ENCODE peak calls at places on chromosomes 16 and 17, in seven cellular contexts. F is activated naive CD4-positive, alpha-beta T cell; Q is anterior cingulate cortex; I is NAMALWA; H is SW 1271; P is globus pallidus; O is SK-N-SH. N is an unnamed sample.
A peak's percentile ranks its signal among the peaks of the same experiment; 100 is the strongest.

GRCh38 chr17:81390436-81391214 is 4.6 kb upstream of the BAHCC1 start:
- DNase-seq in I (no peak), F (no peak), P (no peak), O (no peak), H (no peak), Q (no peak), N (no peak)

GRCh38 chr16:4280625-4281024 is 7.8 kb upstream of the TFAP4 start:
- DNase-seq in P (no peak), I (no peak), Q (no peak), O (no peak), F (no peak), H (no peak), N (no peak)

GRCh38 chr17:37135581-37135980 is 186.8 kb downstream of the AATF start:
- DNase-seq in Q (no peak), P (no peak), F (no peak), H (no peak), O (no peak), I (no peak), N (no peak)

GRCh38 chr17:79029327-79030009 is 5.5 kb downstream of the C1QTNF1 start:
- DNase-seq in F (no peak), O (no peak), H (no peak), Q (no peak), I (no peak), P (no peak), N (no peak)

GRCh38 chr17:78019367-78019975 is 61.0 kb downstream of the TNRC6C start:
- DNase-seq in H (no peak), I (peak; percentile 63), F (no peak), Q (no peak), P (peak; percentile 63), O (peak; percentile 40), N (no peak)

GRCh38 chr17:82793974-82794620 is 42.2 kb downstream of the TBCD start:
- DNase-seq in I (no peak), Q (no peak), O (peak; percentile 84), H (no peak), P (peak; percentile 4), F (no peak), N (no peak)

GRCh38 chr16:11080327-11080967 is 136.1 kb downstream of the CLEC16A start:
- DNase-seq in F (no peak), P (no peak), O (no peak), I (no peak), H (no peak), Q (no peak), N (no peak)

GRCh38 chr16:14600164-14600563 is 29.9 kb downstream of the PARN start:
- DNase-seq in F (no peak), O (peak; percentile 24), Q (no peak), H (no peak), P (no peak), I (peak; percentile 50), N (no peak)

GRCh38 chr17:42438600-42439567 is 15.8 kb upstream of the CAVIN1 start:
- DNase-seq in H (no peak), P (no peak), F (peak; percentile 16), Q (no peak), O (no peak), I (peak; percentile 76), N (no peak)

GRCh38 chr17:80671823-80672105 is 127.1 kb downstream of the RPTOR start:
- DNase-seq in O (no peak), I (no peak), Q (no peak), P (no peak), H (no peak), F (no peak), N (no peak)

GRCh38 chr16:87638736-87639135 is 36.4 kb downstream of the JPH3 start:
- DNase-seq in F (no peak), P (no peak), Q (no peak), H (no peak), I (no peak), O (no peak), N (no peak)

GRCh38 chr17:28598799-28599310 is at the start of gene SPAG5:
- DNase-seq in P (peak; percentile 88), I (peak; percentile 97), O (peak; percentile 99), H (peak; percentile 70), F (peak; percentile 95), Q (peak; percentile 83), N (peak; percentile 92)

GRCh38 chr16:13529193-13529982 is 390.6 kb upstream of the ERCC4 start:
- DNase-seq in O (no peak), Q (no peak), P (no peak), H (no peak), I (no peak), F (no peak), N (no peak)

GRCh38 chr16:87733190-87733589 is 32.6 kb downstream of the KLHDC4 start:
- DNase-seq in F (no peak), P (no peak), I (peak; percentile 71), Q (no peak), H (no peak), O (no peak), N (no peak)

GRCh38 chr17:42055496-42055895 is 5.1 kb upstream of the C17orf113 start:
- DNase-seq in I (no peak), F (no peak), Q (no peak), O (no peak), P (no peak), H (no peak), N (no peak)

N was measured in dorsolateral prefrontal cortex.